ENCODE peak calls at places on chromosomes 5 and 9, in eight cellular contexts. One of them, this sample, is unnamed.

GRCh38 chr9:21616082-21616778 is 134.1 kb upstream of the IFNE start:
- DNase-seq in fibroblast of lung: peak
- DNase-seq in astrocyte of the spinal cord: peak
- DNase-seq in AG09309: peak
- DNase-seq in endothelial cell of umbilical vein: no peak
- DNase-seq in IMR-90: peak
- DNase-seq in PC-3: peak
- DNase-seq in lung: no peak
- DNase-seq in this sample: no peak

GRCh38 chr5:81525690-81526089 is 131.8 kb upstream of the ACOT12 start:
- DNase-seq in fibroblast of lung: peak
- DNase-seq in astrocyte of the spinal cord: peak
- DNase-seq in AG09309: peak
- DNase-seq in endothelial cell of umbilical vein: no peak
- DNase-seq in IMR-90: peak
- DNase-seq in PC-3: peak
- DNase-seq in lung: no peak
- DNase-seq in this sample: no peak

GRCh38 chr9:125850763-125851162 is 103.6 kb downstream of the PBX3 start:
- DNase-seq in fibroblast of lung: no peak
- DNase-seq in astrocyte of the spinal cord: no peak
- DNase-seq in AG09309: no peak
- DNase-seq in endothelial cell of umbilical vein: no peak
- DNase-seq in IMR-90: no peak
- DNase-seq in PC-3: no peak
- DNase-seq in lung: no peak
- DNase-seq in this sample: peak

GRCh38 chr9:98399950-98400683 is 144.7 kb upstream of the TBC1D2 start:
- DNase-seq in fibroblast of lung: no peak
- DNase-seq in astrocyte of the spinal cord: no peak
- DNase-seq in AG09309: no peak
- DNase-seq in endothelial cell of umbilical vein: no peak
- DNase-seq in IMR-90: no peak
- DNase-seq in PC-3: no peak
- DNase-seq in lung: no peak
- DNase-seq in this sample: no peak

GRCh38 chr5:152061095-152061494 is 136.4 kb upstream of the GLRA1 start:
- DNase-seq in fibroblast of lung: no peak
- DNase-seq in astrocyte of the spinal cord: no peak
- DNase-seq in AG09309: no peak
- DNase-seq in endothelial cell of umbilical vein: no peak
- DNase-seq in IMR-90: no peak
- DNase-seq in PC-3: no peak
- DNase-seq in lung: no peak
- DNase-seq in this sample: no peak

GRCh38 chr5:33340195-33340594 is 100.6 kb upstream of the TARS1 start:
- DNase-seq in fibroblast of lung: no peak
- DNase-seq in astrocyte of the spinal cord: no peak
- DNase-seq in AG09309: no peak
- DNase-seq in endothelial cell of umbilical vein: no peak
- DNase-seq in IMR-90: no peak
- DNase-seq in PC-3: no peak
- DNase-seq in lung: no peak
- DNase-seq in this sample: no peak

GRCh38 chr5:140785905-140786686 is at the start of gene PCDHA1:
- DNase-seq in fibroblast of lung: no peak
- DNase-seq in astrocyte of the spinal cord: no peak
- DNase-seq in AG09309: no peak
- DNase-seq in endothelial cell of umbilical vein: no peak
- DNase-seq in IMR-90: no peak
- DNase-seq in PC-3: no peak
- DNase-seq in lung: no peak
- DNase-seq in this sample: no peak

GRCh38 chr9:109244179-109245132 is 76.4 kb downstream of the EPB41L4B start:
- DNase-seq in fibroblast of lung: peak
- DNase-seq in astrocyte of the spinal cord: peak
- DNase-seq in AG09309: no peak
- DNase-seq in endothelial cell of umbilical vein: peak
- DNase-seq in IMR-90: peak
- DNase-seq in PC-3: peak
- DNase-seq in lung: peak
- DNase-seq in this sample: no peak

GRCh38 chr5:78638423-78638822 is 10.1 kb downstream of the LHFPL2 start:
- DNase-seq in fibroblast of lung: peak
- DNase-seq in astrocyte of the spinal cord: peak
- DNase-seq in AG09309: peak
- DNase-seq in endothelial cell of umbilical vein: peak
- DNase-seq in IMR-90: peak
- DNase-seq in PC-3: peak
- DNase-seq in lung: peak
- DNase-seq in this sample: peak

DNA sequence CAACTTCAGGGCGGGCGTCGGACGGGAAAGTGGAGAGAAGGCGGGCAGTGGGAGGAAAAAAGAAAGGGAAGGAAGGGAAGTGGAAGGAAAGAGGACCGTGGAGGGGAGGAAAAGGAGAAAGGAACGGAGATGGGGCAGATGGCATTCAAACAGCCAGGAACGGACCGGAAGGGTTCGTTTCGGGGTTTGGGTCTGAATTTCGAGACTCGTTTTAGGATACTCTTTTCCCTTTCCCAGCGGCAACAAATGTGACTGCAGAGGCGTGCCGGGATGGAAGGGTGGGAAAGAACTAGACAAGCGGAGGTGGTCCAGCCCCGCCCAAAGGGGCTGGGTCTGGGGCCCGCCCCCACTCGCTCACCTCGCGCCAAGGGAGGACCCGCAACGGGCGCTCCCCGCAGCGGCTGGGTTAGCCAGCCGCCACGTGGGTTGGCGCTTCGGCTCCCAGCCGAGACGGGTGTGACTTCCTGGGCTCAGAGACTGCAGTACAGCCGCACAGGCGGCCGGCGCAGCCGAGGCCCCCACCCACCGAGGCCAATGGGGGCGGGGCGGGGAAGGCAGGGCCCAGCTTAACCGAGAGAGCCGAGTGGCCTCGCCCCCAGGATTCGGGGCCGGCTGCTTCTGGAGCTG is 2.7 kb downstream of the VCAN start:
- DNase-seq in fibroblast of lung: peak
- DNase-seq in astrocyte of the spinal cord: peak
- DNase-seq in AG09309: peak
- DNase-seq in endothelial cell of umbilical vein: no peak
- DNase-seq in IMR-90: peak
- DNase-seq in PC-3: peak
- DNase-seq in lung: peak
- DNase-seq in this sample: no peak
- H3K4me3 ChIP-seq in fibroblast of lung: peak
- H3K4me3 ChIP-seq in astrocyte of the spinal cord: peak
- H3K4me3 ChIP-seq in AG09309: peak
- H3K4me3 ChIP-seq in endothelial cell of umbilical vein: peak
- H3K4me3 ChIP-seq in IMR-90: peak
- H3K4me3 ChIP-seq in PC-3: peak
- H3K4me3 ChIP-seq in lung: peak
- H3K4me3 ChIP-seq in this sample: no peak

DNA sequence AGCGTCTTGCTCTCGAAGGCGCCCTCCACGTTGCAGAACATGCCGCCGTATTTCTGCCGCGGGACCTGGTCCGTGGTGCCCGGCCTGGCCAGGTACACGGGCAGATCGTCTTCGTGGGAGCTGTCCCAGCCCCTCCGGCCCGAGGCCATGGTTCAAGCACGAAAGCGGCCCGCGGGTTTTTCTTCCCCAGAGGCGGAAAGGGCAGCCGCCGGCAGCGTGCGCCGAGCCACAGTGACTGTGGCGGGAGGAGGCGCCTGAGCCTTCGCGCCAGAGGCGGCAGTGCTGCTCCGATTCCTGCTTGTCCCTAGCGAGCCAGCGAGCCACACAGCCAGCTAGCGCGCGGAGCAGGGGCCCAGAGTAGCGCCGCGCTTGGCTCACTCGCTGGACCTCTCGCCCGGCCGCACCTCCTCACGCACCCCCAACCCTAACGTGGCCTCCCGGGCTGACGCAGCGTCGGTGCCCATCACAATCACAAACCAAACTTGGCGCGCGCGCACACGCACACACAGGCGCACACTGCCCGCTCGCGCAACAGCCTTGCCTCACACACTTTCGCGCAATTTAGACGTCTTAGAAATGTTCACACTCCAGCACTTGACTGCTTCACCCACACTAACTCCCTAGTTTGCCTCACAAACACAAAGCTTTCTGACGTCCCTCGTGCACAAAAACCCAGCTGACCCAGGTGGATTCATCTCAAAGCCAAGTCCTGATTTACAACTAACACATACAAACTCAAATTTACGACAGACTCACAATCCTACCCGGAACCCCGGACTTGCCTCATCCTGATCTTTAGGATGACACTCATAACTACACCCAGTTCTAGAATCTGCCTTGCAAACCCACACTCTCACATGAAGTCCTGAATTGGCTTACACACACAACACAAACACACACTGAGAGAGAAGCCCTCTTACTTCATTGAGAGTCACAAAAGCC is at the start of gene DPYSL3:
- DNase-seq in fibroblast of lung: peak
- DNase-seq in astrocyte of the spinal cord: peak
- DNase-seq in AG09309: peak
- DNase-seq in endothelial cell of umbilical vein: peak
- DNase-seq in IMR-90: peak
- DNase-seq in PC-3: peak
- DNase-seq in lung: peak
- DNase-seq in this sample: no peak
- TF ChIP-seq CTCF in fibroblast of lung: peak
- TF ChIP-seq CTCF in astrocyte of the spinal cord: peak
- TF ChIP-seq CTCF in AG09309: peak
- TF ChIP-seq CTCF in endothelial cell of umbilical vein: peak
- TF ChIP-seq CTCF in IMR-90: peak
- TF ChIP-seq CTCF in PC-3: peak
- TF ChIP-seq CTCF in lung: no peak
- TF ChIP-seq CTCF in this sample: peak

GRCh38 chr5:133226186-133226585 is 174.4 kb downstream of the HSPA4 start:
- DNase-seq in fibroblast of lung: no peak
- DNase-seq in astrocyte of the spinal cord: no peak
- DNase-seq in AG09309: no peak
- DNase-seq in endothelial cell of umbilical vein: no peak
- DNase-seq in IMR-90: no peak
- DNase-seq in PC-3: no peak
- DNase-seq in lung: no peak
- DNase-seq in this sample: no peak

GRCh38 chr5:133225671-133226152 is 173.9 kb downstream of the HSPA4 start:
- DNase-seq in fibroblast of lung: no peak
- DNase-seq in astrocyte of the spinal cord: peak
- DNase-seq in AG09309: no peak
- DNase-seq in endothelial cell of umbilical vein: peak
- DNase-seq in IMR-90: peak
- DNase-seq in PC-3: peak
- DNase-seq in lung: no peak
- DNase-seq in this sample: no peak

GRCh38 chr5:133227897-133228296 is 176.1 kb downstream of the HSPA4 start:
- DNase-seq in fibroblast of lung: no peak
- DNase-seq in astrocyte of the spinal cord: no peak
- DNase-seq in AG09309: no peak
- DNase-seq in endothelial cell of umbilical vein: no peak
- DNase-seq in IMR-90: no peak
- DNase-seq in PC-3: no peak
- DNase-seq in lung: no peak
- DNase-seq in this sample: no peak

GRCh38 chr5:133228316-133228715 is 176.5 kb downstream of the HSPA4 start:
- DNase-seq in fibroblast of lung: no peak
- DNase-seq in astrocyte of the spinal cord: no peak
- DNase-seq in AG09309: no peak
- DNase-seq in endothelial cell of umbilical vein: no peak
- DNase-seq in IMR-90: no peak
- DNase-seq in PC-3: no peak
- DNase-seq in lung: no peak
- DNase-seq in this sample: no peak

GRCh38 chr5:133227082-133227481 is 175.3 kb downstream of the HSPA4 start:
- DNase-seq in fibroblast of lung: no peak
- DNase-seq in astrocyte of the spinal cord: no peak
- DNase-seq in AG09309: no peak
- DNase-seq in endothelial cell of umbilical vein: no peak
- DNase-seq in IMR-90: no peak
- DNase-seq in PC-3: no peak
- DNase-seq in lung: no peak
- DNase-seq in this sample: no peak
- H3K4me3 ChIP-seq in fibroblast of lung: no peak
- H3K4me3 ChIP-seq in astrocyte of the spinal cord: no peak
- H3K4me3 ChIP-seq in AG09309: no peak
- H3K4me3 ChIP-seq in endothelial cell of umbilical vein: no peak
- H3K4me3 ChIP-seq in IMR-90: no peak
- H3K4me3 ChIP-seq in PC-3: no peak
- H3K4me3 ChIP-seq in lung: no peak
- H3K4me3 ChIP-seq in this sample: no peak

DNA sequence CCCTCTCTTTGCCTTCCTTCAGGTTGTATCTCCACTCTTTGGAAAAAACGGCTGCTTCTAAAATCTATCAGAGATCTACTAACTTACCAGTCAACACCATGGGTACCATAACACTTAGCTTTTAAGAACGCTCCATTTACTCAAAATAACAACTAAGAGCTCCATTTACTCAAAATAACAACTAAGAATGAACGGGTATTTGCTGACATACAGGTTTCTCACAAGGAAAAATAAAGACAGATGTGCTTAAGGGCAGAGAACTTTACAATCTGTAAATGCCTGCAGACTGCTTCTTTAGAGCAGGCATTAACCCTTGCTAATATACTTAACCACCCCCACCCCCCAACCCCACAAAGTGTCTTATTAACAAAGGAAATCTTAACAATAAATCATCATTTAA is 2.8 kb downstream of the UBAP2 start:
- DNase-seq in fibroblast of lung: no peak
- DNase-seq in astrocyte of the spinal cord: no peak
- DNase-seq in AG09309: no peak
- DNase-seq in endothelial cell of umbilical vein: no peak
- DNase-seq in IMR-90: no peak
- DNase-seq in PC-3: no peak
- DNase-seq in lung: no peak
- DNase-seq in this sample: no peak
- TF ChIP-seq CTCF in fibroblast of lung: no peak
- TF ChIP-seq CTCF in astrocyte of the spinal cord: no peak
- TF ChIP-seq CTCF in AG09309: no peak
- TF ChIP-seq CTCF in endothelial cell of umbilical vein: no peak
- TF ChIP-seq CTCF in IMR-90: no peak
- TF ChIP-seq CTCF in PC-3: no peak
- TF ChIP-seq CTCF in lung: no peak
- TF ChIP-seq CTCF in this sample: no peak

DNA sequence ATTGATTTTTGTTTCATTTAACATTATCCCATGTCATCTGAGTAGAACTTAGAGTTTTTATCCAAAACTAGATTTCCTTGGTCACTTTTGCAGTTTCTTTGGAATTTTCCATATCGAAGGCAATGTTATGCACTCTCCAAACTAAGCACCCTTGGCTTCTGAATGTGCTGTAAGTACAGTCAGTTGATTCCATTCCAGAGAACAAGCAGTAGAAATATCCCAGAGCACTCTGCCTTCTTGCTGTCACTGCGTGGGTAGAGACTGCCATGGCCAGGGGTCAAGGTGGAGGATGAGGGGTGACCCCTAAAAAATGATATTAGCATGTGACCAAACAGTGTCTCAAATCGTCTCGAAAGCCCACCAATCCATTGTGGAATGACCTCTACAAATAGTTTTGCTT is 36.2 kb downstream of the PIP5K1B start:
- DNase-seq in fibroblast of lung: no peak
- DNase-seq in astrocyte of the spinal cord: no peak
- DNase-seq in AG09309: no peak
- DNase-seq in endothelial cell of umbilical vein: no peak
- DNase-seq in IMR-90: no peak
- DNase-seq in PC-3: no peak
- DNase-seq in lung: no peak
- DNase-seq in this sample: no peak
- H3K4me3 ChIP-seq in fibroblast of lung: no peak
- H3K4me3 ChIP-seq in astrocyte of the spinal cord: no peak
- H3K4me3 ChIP-seq in AG09309: no peak
- H3K4me3 ChIP-seq in endothelial cell of umbilical vein: no peak
- H3K4me3 ChIP-seq in IMR-90: no peak
- H3K4me3 ChIP-seq in PC-3: no peak
- H3K4me3 ChIP-seq in lung: no peak
- H3K4me3 ChIP-seq in this sample: no peak

This sample was measured in LNCaP clone FGC.